ENCODE peak calls at places on chromosomes 1 and 21, in eight cellular contexts. A is Peyer's patch, Z is stomach, K is esophagus muscularis mucosa, U is Panc1, M is K562, E is cardiac muscle cell, H is tibial nerve. F is an unnamed sample.

GRCh38 chr1:53733975-53734649 is 4.9 kb downstream of the GLIS1 start:
- DNase-seq in Z (no peak), A (no peak), U (peak; percentile 79), H (no peak), E (no peak), M (no peak), K (no peak), F (no peak)

GRCh38 chr21:25934130-25934529 is 199.4 kb downstream of the GABPA start:
- DNase-seq in H (no peak), E (no peak), Z (peak; percentile 31), M (no peak), U (no peak), A (no peak), K (no peak), F (no peak)

GRCh38 chr1:235759336-235759735 is 107.4 kb downstream of the LYST start:
- DNase-seq in E (no peak), Z (no peak), A (no peak), M (no peak), H (no peak), K (no peak), U (no peak), F (no peak)

GRCh38 chr1:24594328-24594598 is 38.4 kb downstream of the NCMAP start:
- DNase-seq in Z (no peak), A (no peak), K (no peak), E (no peak), H (no peak), U (no peak), M (no peak), F (no peak)

GRCh38 chr1:156922986-156923564 is 2.6 kb downstream of the LRRC71 start:
- DNase-seq in H (no peak), E (no peak), U (no peak), K (no peak), A (no peak), M (no peak), Z (peak; percentile 53), F (no peak)

GRCh38 chr1:222694927-222695326 is 17.4 kb downstream of the AIDA start:
- DNase-seq in K (no peak), E (no peak), A (no peak), Z (no peak), H (no peak), M (no peak), U (no peak), F (no peak)

GRCh38 chr1:117735045-117735992 is 129.5 kb downstream of the TENT5C start:
- DNase-seq in M (no peak), E (peak; percentile 59), A (peak; percentile 32), K (no peak), U (no peak), H (peak; percentile 16), Z (peak; percentile 43), F (peak; percentile 52)

GRCh38 chr1:39103321-39104157 is 77.4 kb downstream of the NDUFS5 start:
- DNase-seq in E (no peak), H (no peak), K (no peak), Z (no peak), U (no peak), A (no peak), M (no peak), F (no peak)

GRCh38 chr1:170366980-170367379 is 165.0 kb upstream of the GORAB start:
- DNase-seq in A (no peak), H (no peak), K (no peak), U (no peak), Z (no peak), M (no peak), E (no peak), F (no peak)

GRCh38 chr1:196152086-196152485 is 456.2 kb downstream of the KCNT2 start:
- DNase-seq in E (no peak), A (no peak), M (no peak), K (no peak), H (no peak), Z (no peak), U (no peak), F (no peak)

GRCh38 chr1:31920986-31921385 is 17.2 kb downstream of the PTP4A2 start:
- DNase-seq in M (no peak), A (no peak), E (no peak), H (no peak), Z (no peak), K (no peak), U (no peak), F (no peak)

GRCh38 chr1:62832276-62832675 is 48.3 kb downstream of the ATG4C start:
- DNase-seq in Z (no peak), K (no peak), H (no peak), M (no peak), E (no peak), U (no peak), A (no peak), F (no peak)

GRCh38 chr1:147264158-147264768 is 21.8 kb downstream of the CHD1L start:
- DNase-seq in E (no peak), A (no peak), M (no peak), H (no peak), K (no peak), Z (no peak), U (no peak), F (no peak)

GRCh38 chr1:92839442-92839841 is 7.6 kb downstream of the RPL5 start:
- DNase-seq in M (no peak), A (no peak), K (no peak), E (no peak), H (no peak), Z (no peak), U (no peak), F (no peak)

GRCh38 chr1:43799656-43800629 is 92.6 kb downstream of the ST3GAL3 start:
- DNase-seq in U (no peak), H (no peak), A (no peak), K (no peak), Z (no peak), E (no peak), M (no peak), F (no peak)

GRCh38 chr1:237111807-237112206 is 69.8 kb downstream of the RYR2 start:
- DNase-seq in K (no peak), M (no peak), Z (no peak), E (no peak), A (no peak), U (no peak), H (no peak), F (no peak)

GRCh38 chr21:46381521-46381920 is 57.6 kb downstream of the PCNT start:
- DNase-seq in M (no peak), U (no peak), E (no peak), A (no peak), K (no peak), Z (no peak), H (no peak), F (no peak)

GRCh38 chr1:51859737-51860136 is 18.8 kb downstream of the NRDC start:
- DNase-seq in Z (no peak), A (no peak), E (no peak), K (no peak), H (no peak), U (no peak), M (no peak), F (no peak)
- H3K4me3 ChIP-seq in Z (no peak overlapping the region), A (no peak overlapping the region), E (no peak overlapping the region), K (no peak overlapping the region), H (no peak overlapping the region), U (no peak overlapping the region), M (no peak overlapping the region), F (no peak overlapping the region)

DNA sequence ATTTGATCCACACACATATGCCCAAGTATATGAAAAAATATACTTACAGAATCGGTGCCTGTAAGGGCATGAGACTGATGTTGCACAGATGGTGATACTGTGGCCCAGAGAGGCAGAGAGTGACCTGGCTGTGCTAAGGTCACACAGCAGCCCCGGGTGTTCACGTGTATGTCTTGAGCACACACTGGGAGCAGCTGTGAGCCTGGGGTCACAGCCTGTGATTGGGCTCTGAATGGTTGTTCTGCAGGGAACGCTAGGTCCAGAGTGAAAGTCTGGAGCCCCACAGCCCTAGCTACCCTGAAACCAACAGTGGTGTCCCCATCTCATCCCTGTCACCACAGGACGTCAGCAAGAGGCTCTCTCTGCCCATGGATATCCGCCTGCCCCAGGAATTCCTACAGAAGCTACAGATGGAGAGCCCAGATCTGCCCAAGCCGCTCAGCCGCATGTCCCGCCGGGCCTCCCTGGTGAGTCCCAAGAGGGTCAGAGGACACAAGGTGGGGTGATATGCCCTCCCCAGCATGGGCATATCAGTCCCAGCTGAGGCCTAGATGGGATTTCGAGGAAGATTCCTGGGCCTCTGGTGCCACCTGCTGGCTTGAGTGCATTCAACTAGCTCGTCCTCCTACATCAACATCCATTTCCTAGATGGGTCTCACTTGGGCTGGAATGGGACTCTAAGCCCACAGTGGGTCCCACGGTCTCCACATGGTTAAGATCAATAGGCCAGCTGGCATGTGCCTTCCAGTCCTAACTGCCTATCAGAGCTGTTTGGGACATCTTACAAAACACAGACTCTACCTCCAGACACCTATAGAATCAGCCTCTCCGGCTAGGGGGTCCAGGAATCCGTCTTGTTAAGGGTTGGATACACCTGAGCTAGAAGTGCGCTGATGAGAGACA is 19.7 kb downstream of the CDK18 start:
- DNase-seq in Z (peak; percentile 80), U (peak; percentile 48), M (peak; percentile 77), H (peak; percentile 72), K (no peak), E (peak; percentile 73), A (peak; percentile 56), F (no peak)
- H3K27me3 ChIP-seq in Z (no peaks in the 10 kb centered on the region), U (no peaks in the 10 kb centered on the region), M (peaks cover 25% of the 10 kb centered on the region), H (no peaks in the 10 kb centered on the region), K (no peaks in the 10 kb centered on the region), E (no peaks in the 10 kb centered on the region), A (no peaks in the 10 kb centered on the region), F (no peaks in the 10 kb centered on the region)

DNA sequence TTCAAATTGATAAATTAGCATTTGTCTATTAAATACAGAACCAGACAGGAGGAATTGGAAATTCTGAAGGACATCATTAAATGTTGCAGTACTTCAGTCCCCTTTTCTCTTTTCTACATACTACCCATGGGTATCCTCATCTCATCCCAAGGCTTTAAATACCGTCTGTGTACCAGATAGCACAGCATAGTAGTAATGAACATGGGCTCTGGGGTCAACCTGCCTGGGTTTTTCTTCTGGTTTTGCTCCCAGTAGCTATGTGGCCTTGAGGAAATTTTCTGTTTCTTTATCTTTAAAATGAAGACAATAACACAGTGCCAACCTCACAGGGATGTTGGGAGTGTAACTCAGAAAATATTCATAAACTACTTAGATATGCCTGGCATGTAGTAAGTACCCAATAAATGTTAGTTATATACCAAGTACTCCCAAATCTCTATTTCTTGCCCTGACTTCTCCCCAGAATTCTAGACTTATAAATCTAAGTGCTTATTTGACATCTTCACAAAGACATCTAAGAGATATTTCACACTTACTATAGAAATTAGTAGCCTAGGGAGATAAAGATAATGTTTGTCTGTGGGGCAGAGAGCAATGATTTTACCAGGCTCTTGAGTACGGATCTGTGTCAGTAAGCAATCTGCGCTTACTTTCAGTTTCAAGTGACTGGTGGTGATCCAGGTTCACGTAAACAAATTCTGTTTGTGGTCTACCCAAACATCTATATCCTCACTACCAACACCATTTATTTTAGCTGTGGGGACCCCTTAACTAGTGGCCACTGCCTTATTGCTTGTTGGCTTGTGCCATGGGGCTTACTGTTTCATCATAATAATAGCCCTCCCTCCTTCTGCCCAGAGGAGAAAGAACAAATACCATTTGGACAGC is 37.3 kb downstream of the VANGL2 start:
- DNase-seq in A (no peak), Z (no peak), U (no peak), M (no peak), K (no peak), H (no peak), E (no peak), F (peak; percentile 52)
- H3K4me3 ChIP-seq in A (peak overlapping the region; percentile 45), Z (no peak overlapping the region), U (peak overlapping the region; percentile 7), M (peak overlapping the region; percentile 14), K (no peak overlapping the region), H (no peak overlapping the region), E (no peak overlapping the region), F (peak overlapping the region; percentile 31)

DNA sequence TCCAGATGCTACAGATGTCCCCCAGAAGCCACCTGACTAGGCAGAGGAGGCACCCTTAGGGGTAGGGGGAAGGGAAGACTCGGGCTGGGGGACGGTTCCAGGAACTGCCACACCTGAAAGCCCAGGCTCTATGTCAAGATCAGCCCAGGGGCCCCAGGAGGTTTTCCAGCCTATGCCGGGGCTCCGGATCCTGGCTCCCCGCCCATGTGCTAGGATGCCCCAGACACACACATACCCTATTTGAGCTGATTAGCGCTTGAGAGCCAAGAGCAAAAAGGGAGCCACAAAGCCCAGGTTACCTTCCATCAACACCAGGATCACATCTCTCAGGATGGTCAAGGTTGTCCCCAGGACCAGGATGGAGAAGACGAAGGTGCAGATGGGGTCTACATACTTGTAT is 4.5 kb downstream of the SLC30A2 start:
- DNase-seq in Z (no peak), H (no peak), K (no peak), M (peak; percentile 42), A (no peak), E (no peak), U (no peak), F (no peak)
- H3K27me3 ChIP-seq in Z (peaks cover 45% of the 10 kb centered on the region), H (no peaks in the 10 kb centered on the region), K (peaks cover 26% of the 10 kb centered on the region), M (no peaks in the 10 kb centered on the region), A (peaks cover 14% of the 10 kb centered on the region), E (peaks cover 32% of the 10 kb centered on the region), U (peaks cover 1% of the 10 kb centered on the region), F (peaks cover 8% of the 10 kb centered on the region)

F was measured in CD4-positive, alpha-beta memory T cell.